ENCODE peak calls at places on chromosomes 4 and X, in four cellular contexts. S is GM12878, J is K562, V is HepG2. C is an unnamed sample.
A peak's percentile ranks its signal among the peaks of the same experiment; 100 is the strongest.

GRCh38 chr4:155403886-155404285 is 27.1 kb upstream of the MAP9 start:
- DNase-seq in S (no peak), J (no peak), V (no peak), C (peak; percentile 23)

GRCh38 chr4:142645478-142646108 is 200.5 kb downstream of the INPP4B start:
- DNase-seq in S (no peak), J (no peak), V (no peak), C (no peak)

GRCh38 chr4:150078996-150079581 is 844 bp downstream of the DCLK2 start:
- DNase-seq in S (no peak), J (no peak), V (no peak), C (peak; percentile 55)

GRCh38 chr4:77821775-77822174 is 2.6 kb upstream of the CNOT6L start:
- DNase-seq in S (no peak), J (no peak), V (no peak), C (no peak)

GRCh38 chr4:112531146-112531545 is 15.2 kb upstream of the NEUROG2 start:
- DNase-seq in S (no peak), J (no peak), V (no peak), C (no peak)

GRCh38 chrX:123513585-123514278 is 219.1 kb downstream of the THOC2 start:
- DNase-seq in S (no peak), J (peak; percentile 11), V (no peak), C (no peak)

GRCh38 chrX:154051210-154051810 is 31.6 kb upstream of the IRAK1 start:
- DNase-seq in S (no peak), J (peak; percentile 57), V (peak; percentile 45), C (peak; percentile 73)

GRCh38 chr4:140497428-140497775 is 691 bp downstream of the MGAT4D start:
- DNase-seq in S (no peak), J (no peak), V (no peak), C (no peak)

GRCh38 chr4:107599841-107600240 is 120.2 kb downstream of the PAPSS1 start:
- DNase-seq in S (no peak), J (no peak), V (no peak), C (no peak)
- TF ChIP-seq TARDBP in S (no peak), J (no peak), V (no peak), C (no peak)

DNA sequence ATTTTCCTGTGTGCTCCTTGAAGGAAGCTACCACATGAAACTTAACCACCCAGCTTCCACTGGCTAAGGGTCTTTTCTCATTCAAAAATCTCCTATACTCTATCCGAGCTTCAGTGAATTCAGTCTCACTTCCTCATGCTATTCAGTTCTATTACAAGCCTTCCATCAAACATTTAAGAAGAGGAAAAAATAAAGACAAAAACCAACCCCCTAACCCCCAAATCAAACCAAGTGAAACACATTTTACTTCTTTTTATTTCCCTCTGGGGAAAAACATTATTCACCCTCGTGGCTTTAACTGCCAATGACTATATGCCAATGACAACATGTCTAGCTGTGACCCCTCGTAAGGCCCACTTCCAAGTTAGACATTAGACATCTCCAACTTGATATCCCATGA is 16.2 kb upstream of the WDR19 start:
- DNase-seq in S (no peak), J (no peak), V (no peak), C (no peak)
- TF ChIP-seq TARDBP in S (no peak), J (no peak), V (no peak), C (no peak)

GRCh38 chr4:47852121-47852520 is 14.3 kb upstream of the CORIN start:
- DNase-seq in S (no peak), J (no peak), V (no peak), C (no peak)

GRCh38 chr4:47855350-47855749 is 17.5 kb upstream of the CORIN start:
- DNase-seq in S (no peak), J (no peak), V (no peak), C (no peak)

GRCh38 chr4:47849466-47849865 is 11.6 kb upstream of the CORIN start:
- DNase-seq in S (no peak), J (no peak), V (no peak), C (no peak)
- TF ChIP-seq TARDBP in S (no peak), J (no peak), V (no peak), C (no peak)

GRCh38 chr4:8319731-8320385 is 50.3 kb downstream of the HTRA3 start:
- DNase-seq in S (no peak), J (no peak), V (no peak), C (no peak)
- TF ChIP-seq TARDBP in S (no peak), J (no peak), V (no peak), C (no peak)

GRCh38 chr4:119053997-119054396 is 81.6 kb upstream of the MYOZ2 start:
- DNase-seq in S (no peak), J (no peak), V (no peak), C (no peak)

GRCh38 chr4:119053245-119053644 is 82.4 kb upstream of the MYOZ2 start:
- DNase-seq in S (no peak), J (no peak), V (no peak), C (no peak)

GRCh38 chr4:119059221-119059620 is 76.4 kb upstream of the MYOZ2 start:
- DNase-seq in S (no peak), J (no peak), V (no peak), C (no peak)

GRCh38 chr4:119057417-119057816 is 78.2 kb upstream of the MYOZ2 start:
- DNase-seq in S (no peak), J (no peak), V (no peak), C (no peak)
- TF ChIP-seq TARDBP in S (no peak), J (no peak), V (no peak), C (no peak)

GRCh38 chrX:115582871-115583729 is 22.1 kb downstream of the PLS3 start:
- DNase-seq in S (no peak), J (no peak), V (no peak), C (no peak)
- TF ChIP-seq TARDBP in S (no peak), J (no peak), V (no peak), C (no peak)

C was measured in HEK293T.